ENCODE peak calls at places on chromosome 3, in ten cellular contexts. L, S, X, U, B, D, G, F, R and I are unnamed samples.

GRCh38 chr3:138812806-138813205 is 21.9 kb downstream of the PIK3CB start:
- DNase-seq in X (no peak), S (no peak), F (peak; percentile 69), L (no peak), G (no peak), B (no peak), U (peak; percentile 55), D (no peak), R (no peak), I (no peak)

GRCh38 chr3:141456328-141456689 is 30.5 kb upstream of the RASA2 start:
- DNase-seq in R (no peak), S (peak; percentile 55), D (no peak), X (no peak), F (peak; percentile 84), G (no peak), B (no peak), U (peak; percentile 36), L (no peak), I (no peak)

GRCh38 chr3:191997579-191998268 is 536.8 kb downstream of the PYDC2 start:
- DNase-seq in L (no peak), R (no peak), G (no peak), B (no peak), S (no peak), U (no peak), D (no peak), X (no peak), F (no peak), I (peak; percentile 63)

GRCh38 chr3:10918011-10918410 is 74.5 kb upstream of the SLC6A1 start:
- DNase-seq in X (no peak), L (no peak), D (no peak), F (no peak), U (no peak), G (no peak), B (no peak), R (no peak), S (no peak), I (no peak)

GRCh38 chr3:5212625-5213573 is 25.4 kb downstream of the EDEM1 start:
- DNase-seq in G (no peak), D (no peak), B (no peak), F (no peak), U (no peak), X (no peak), R (no peak), L (no peak), S (no peak), I (no peak)

GRCh38 chr3:20186600-20187004 is 596 bp upstream of the SGO1 start:
- DNase-seq in G (no peak), U (no peak), S (no peak), B (no peak), D (no peak), X (no peak), L (peak; percentile 7), R (no peak), F (no peak), I (no peak)

GRCh38 chr3:119637679-119638525 is 22.5 kb downstream of the POPDC2 start:
- DNase-seq in R (no peak), F (peak; percentile 89), L (no peak), U (peak; percentile 88), G (no peak), X (no peak), D (no peak), S (peak; percentile 84), B (no peak), I (peak; percentile 67)

GRCh38 chr3:157119369-157119951 is 40.5 kb downstream of the CCNL1 start:
- DNase-seq in D (no peak), R (no peak), S (no peak), L (no peak), F (no peak), X (no peak), G (no peak), B (peak; percentile 57), U (no peak), I (no peak)

GRCh38 chr3:51814034-51814433 is 35.0 kb upstream of the IQCF6 start:
- DNase-seq in D (no peak), G (no peak), F (no peak), X (no peak), B (no peak), S (no peak), R (no peak), L (no peak), U (no peak), I (no peak)

GRCh38 chr3:132242790-132243189 is 74.4 kb upstream of the ACP3 start:
- DNase-seq in D (no peak), X (no peak), G (no peak), R (no peak), U (no peak), S (no peak), B (no peak), L (no peak), F (no peak), I (no peak)

GRCh38 chr3:77159182-77159581 is 119.3 kb downstream of the ROBO2 start:
- DNase-seq in B (no peak), U (no peak), L (no peak), F (no peak), D (no peak), X (no peak), G (no peak), R (no peak), S (no peak), I (no peak)

GRCh38 chr3:126996905-126997304 is 14.0 kb downstream of the PLXNA1 start:
- DNase-seq in R (no peak), U (no peak), G (no peak), F (peak; percentile 15), B (no peak), L (no peak), X (no peak), D (no peak), S (peak; percentile 20), I (no peak)

GRCh38 chr3:128274837-128275236 is 121.6 kb downstream of the EEFSEC start:
- DNase-seq in L (no peak), U (peak; percentile 91), D (no peak), R (no peak), X (no peak), B (no peak), G (no peak), F (peak; percentile 96), S (peak; percentile 53), I (no peak)
- TF ChIP-seq CTCF in L (no peak), U (peak; percentile 20), D (no peak), R (no peak), X (no peak), B (no peak), G (no peak), F (peak; percentile 19), S (no peak), I (no peak)

DNA sequence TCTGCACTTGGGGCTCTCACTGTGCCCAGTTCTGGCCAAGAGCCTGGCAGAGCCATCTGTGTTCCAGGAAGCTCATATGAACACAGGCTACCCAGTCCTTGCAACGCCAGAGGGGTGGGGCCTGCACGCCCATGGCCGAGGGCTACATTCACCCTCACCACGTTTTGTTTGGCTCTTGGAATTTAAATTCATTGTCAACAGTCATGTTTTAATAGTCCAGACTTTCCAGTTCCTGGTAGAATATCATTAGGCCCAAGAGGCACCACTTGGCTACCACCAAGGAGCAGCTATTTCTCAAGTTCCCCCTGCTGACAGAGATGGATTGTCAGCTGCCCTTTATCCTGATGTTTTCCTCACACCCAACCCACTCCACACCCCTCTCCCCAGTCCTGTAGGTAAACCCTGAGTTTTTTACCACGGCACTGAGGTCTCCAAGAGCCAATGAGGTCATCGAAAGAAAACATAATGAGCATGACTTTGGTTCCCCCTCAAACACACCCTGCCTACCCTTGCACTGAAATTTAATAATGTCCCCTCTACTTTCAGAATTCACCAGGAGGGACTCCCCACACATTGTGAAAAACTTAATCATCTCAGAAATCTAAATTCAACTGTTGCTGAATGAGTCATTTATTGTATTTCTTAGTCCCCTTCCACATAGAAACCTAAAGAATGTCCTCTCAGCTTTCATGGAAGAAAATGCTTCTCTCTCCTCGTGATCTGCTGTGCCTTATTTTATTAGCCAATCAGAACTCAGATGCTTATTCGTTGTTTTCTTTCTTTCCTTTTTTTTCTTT is 125.1 kb downstream of the SHQ1 start:
- DNase-seq in U (peak; percentile 49), X (no peak), S (peak; percentile 32), R (no peak), B (no peak), L (no peak), D (no peak), F (peak; percentile 73), G (no peak), I (peak; percentile 78)
- TF ChIP-seq CTCF in U (no peak), X (no peak), S (no peak), R (no peak), B (no peak), L (no peak), D (no peak), F (no peak), G (no peak), I (no peak)

GRCh38 chr3:39184081-39184967 is 8.1 kb downstream of the XIRP1 start:
- DNase-seq in F (no peak), R (no peak), U (no peak), G (no peak), D (no peak), B (no peak), S (no peak), X (no peak), L (no peak), I (no peak)
- TF ChIP-seq CTCF in F (no peak), R (no peak), U (no peak), G (no peak), D (no peak), B (peak; percentile 66), S (no peak), X (no peak), L (no peak), I (no peak)

GRCh38 chr3:195001261-195001660 is 269.7 kb downstream of the XXYLT1 start:
- DNase-seq in L (no peak), B (no peak), D (no peak), U (no peak), F (no peak), G (no peak), X (no peak), R (no peak), S (no peak), I (no peak)
- TF ChIP-seq CTCF in L (no peak), B (no peak), D (no peak), U (no peak), F (no peak), G (no peak), X (no peak), R (no peak), S (no peak), I (no peak)

GRCh38 chr3:39406368-39407258 is at the start of gene RPSA:
- DNase-seq in F (peak; percentile 96), G (peak; percentile 89), B (peak; percentile 90), X (peak; percentile 87), L (peak; percentile 94), S (peak; percentile 88), U (peak; percentile 98), D (peak; percentile 97), R (peak; percentile 86), I (peak; percentile 91)
- TF ChIP-seq CTCF in F (peak; percentile 31), G (peak; percentile 44), B (peak; percentile 84), X (peak; percentile 40), L (peak; percentile 5), S (no peak), U (peak; percentile 22), D (peak; percentile 31), R (peak; percentile 21), I (peak; percentile 23)

DNA sequence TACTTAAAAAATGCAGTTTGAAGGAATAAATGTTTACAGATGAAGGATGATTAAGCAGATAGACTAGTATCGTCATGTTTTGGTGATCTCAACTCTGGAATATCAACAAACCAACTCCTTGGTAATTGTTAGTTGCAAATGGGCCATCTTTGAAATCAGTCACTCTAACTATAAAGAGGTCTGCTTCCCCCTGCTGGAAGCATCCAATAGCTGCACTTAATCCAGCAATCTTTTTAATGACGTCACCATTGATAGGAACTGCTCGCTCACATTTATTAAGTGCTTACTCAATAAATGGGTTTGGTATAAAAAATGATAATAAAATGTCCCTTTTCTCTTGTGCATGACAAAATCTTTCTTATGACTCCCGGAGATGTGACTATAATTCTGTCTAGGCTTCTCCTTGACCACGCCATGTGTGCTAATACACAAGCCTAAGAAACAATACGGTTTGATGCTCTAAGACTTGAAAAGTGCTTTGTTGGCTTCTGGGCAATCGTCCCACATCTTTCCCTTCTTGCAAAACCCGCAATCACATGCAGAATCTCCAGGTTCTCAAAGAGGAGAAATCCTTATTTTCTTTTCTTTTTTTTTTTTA is 227.6 kb upstream of the POU1F1 start:
- DNase-seq in L (peak; percentile 68), S (peak; percentile 46), X (peak; percentile 20), R (no peak), F (peak; percentile 36), G (peak; percentile 9), B (peak; percentile 32), U (peak; percentile 77), D (no peak), I (peak; percentile 45)
- TF ChIP-seq CTCF in L (peak; percentile 73), S (peak; percentile 79), X (peak; percentile 83), R (no peak), F (peak; percentile 81), G (peak; percentile 68), B (peak; percentile 66), U (peak; percentile 72), D (no peak), I (peak; percentile 85)